ENCODE peak calls at places on chromosome 5, in eight cellular contexts. One of them, this sample, is unnamed.
A peak's percentile ranks its signal among the peaks of the same experiment; 100 is the strongest.

GRCh38 chr5:111454198-111454606 is 58.1 kb downstream of the STARD4 start:
- DNase-seq in naive B cell: no peak
- DNase-seq in stimulated activated CD8-positive, alpha-beta memory T cell treated with anti-CD3 and anti-CD28 coated beads, Interleukin-12 subunit alpha, Interleukin-12 subunit beta, amount 100 ng/mL, for 1 hour: no peak
- DNase-seq in endothelial cell: no peak
- DNase-seq in tibial artery: no peak
- DNase-seq in MCF 10A: no peak
- DNase-seq in neural progenitor cell: no peak
- DNase-seq in RCC 7860: no peak
- DNase-seq in this sample: no peak

GRCh38 chr5:27875148-27875547 is 836.8 kb upstream of the CDH9 start:
- DNase-seq in endothelial cell: no peak
- DNase-seq in RCC 7860: no peak
- DNase-seq in stimulated activated CD8-positive, alpha-beta memory T cell treated with anti-CD3 and anti-CD28 coated beads, Interleukin-12 subunit alpha, Interleukin-12 subunit beta, amount 100 ng/mL, for 1 hour: no peak
- DNase-seq in MCF 10A: no peak
- DNase-seq in tibial artery: no peak
- DNase-seq in naive B cell: no peak
- DNase-seq in neural progenitor cell: no peak
- DNase-seq in this sample: no peak

GRCh38 chr5:138867011-138867410 is 8.1 kb downstream of the LRRTM2 start:
- DNase-seq in endothelial cell: no peak
- DNase-seq in tibial artery: no peak
- DNase-seq in stimulated activated CD8-positive, alpha-beta memory T cell treated with anti-CD3 and anti-CD28 coated beads, Interleukin-12 subunit alpha, Interleukin-12 subunit beta, amount 100 ng/mL, for 1 hour: no peak
- DNase-seq in neural progenitor cell: no peak
- DNase-seq in naive B cell: no peak
- DNase-seq in MCF 10A: no peak
- DNase-seq in RCC 7860: no peak
- DNase-seq in this sample: no peak

GRCh38 chr5:31581498-31582099 is 49.5 kb downstream of the C5orf22 start:
- DNase-seq in tibial artery: no peak
- DNase-seq in MCF 10A: peak; percentile 59
- DNase-seq in neural progenitor cell: peak; percentile 52
- DNase-seq in RCC 7860: peak; percentile 57
- DNase-seq in naive B cell: peak; percentile 5
- DNase-seq in endothelial cell: no peak
- DNase-seq in stimulated activated CD8-positive, alpha-beta memory T cell treated with anti-CD3 and anti-CD28 coated beads, Interleukin-12 subunit alpha, Interleukin-12 subunit beta, amount 100 ng/mL, for 1 hour: no peak
- DNase-seq in this sample: no peak

GRCh38 chr5:89950234-89950633 is 459.3 kb downstream of the CETN3 start:
- DNase-seq in MCF 10A: no peak
- DNase-seq in stimulated activated CD8-positive, alpha-beta memory T cell treated with anti-CD3 and anti-CD28 coated beads, Interleukin-12 subunit alpha, Interleukin-12 subunit beta, amount 100 ng/mL, for 1 hour: no peak
- DNase-seq in naive B cell: no peak
- DNase-seq in tibial artery: no peak
- DNase-seq in neural progenitor cell: no peak
- DNase-seq in endothelial cell: no peak
- DNase-seq in RCC 7860: no peak
- DNase-seq in this sample: no peak

GRCh38 chr5:98468188-98468869 is 305.1 kb upstream of the RGMB start:
- DNase-seq in RCC 7860: peak; percentile 57
- DNase-seq in tibial artery: no peak
- DNase-seq in neural progenitor cell: no peak
- DNase-seq in endothelial cell: no peak
- DNase-seq in naive B cell: no peak
- DNase-seq in stimulated activated CD8-positive, alpha-beta memory T cell treated with anti-CD3 and anti-CD28 coated beads, Interleukin-12 subunit alpha, Interleukin-12 subunit beta, amount 100 ng/mL, for 1 hour: no peak
- DNase-seq in MCF 10A: peak; percentile 58
- DNase-seq in this sample: no peak

GRCh38 chr5:953535-954449 is 54.8 kb upstream of the NKD2 start:
- DNase-seq in tibial artery: peak; percentile 19
- DNase-seq in MCF 10A: no peak
- DNase-seq in naive B cell: no peak
- DNase-seq in stimulated activated CD8-positive, alpha-beta memory T cell treated with anti-CD3 and anti-CD28 coated beads, Interleukin-12 subunit alpha, Interleukin-12 subunit beta, amount 100 ng/mL, for 1 hour: no peak
- DNase-seq in RCC 7860: no peak
- DNase-seq in endothelial cell: no peak
- DNase-seq in neural progenitor cell: no peak
- DNase-seq in this sample: no peak

GRCh38 chr5:93574939-93575241 is 6.1 kb downstream of the NR2F1-AS1 start:
- DNase-seq in naive B cell: no peak
- DNase-seq in MCF 10A: no peak
- DNase-seq in endothelial cell: no peak
- DNase-seq in tibial artery: no peak
- DNase-seq in stimulated activated CD8-positive, alpha-beta memory T cell treated with anti-CD3 and anti-CD28 coated beads, Interleukin-12 subunit alpha, Interleukin-12 subunit beta, amount 100 ng/mL, for 1 hour: no peak
- DNase-seq in RCC 7860: no peak
- DNase-seq in neural progenitor cell: peak; percentile 39
- DNase-seq in this sample: no peak

GRCh38 chr5:125411163-125412050 is 665.0 kb upstream of the ZNF608 start:
- DNase-seq in RCC 7860: no peak
- DNase-seq in neural progenitor cell: peak; percentile 3
- DNase-seq in stimulated activated CD8-positive, alpha-beta memory T cell treated with anti-CD3 and anti-CD28 coated beads, Interleukin-12 subunit alpha, Interleukin-12 subunit beta, amount 100 ng/mL, for 1 hour: no peak
- DNase-seq in tibial artery: no peak
- DNase-seq in endothelial cell: no peak
- DNase-seq in MCF 10A: peak; percentile 87
- DNase-seq in naive B cell: no peak
- DNase-seq in this sample: peak; percentile 43

GRCh38 chr5:149108651-149109280 is 32.5 kb upstream of the ABLIM3 start:
- DNase-seq in MCF 10A: no peak
- DNase-seq in neural progenitor cell: no peak
- DNase-seq in stimulated activated CD8-positive, alpha-beta memory T cell treated with anti-CD3 and anti-CD28 coated beads, Interleukin-12 subunit alpha, Interleukin-12 subunit beta, amount 100 ng/mL, for 1 hour: no peak
- DNase-seq in naive B cell: no peak
- DNase-seq in RCC 7860: no peak
- DNase-seq in tibial artery: no peak
- DNase-seq in endothelial cell: no peak
- DNase-seq in this sample: no peak

GRCh38 chr5:56669534-56670483 is 145.5 kb upstream of the MAP3K1 start:
- DNase-seq in tibial artery: no peak
- DNase-seq in RCC 7860: no peak
- DNase-seq in naive B cell: peak; percentile 93
- DNase-seq in MCF 10A: peak; percentile 20
- DNase-seq in stimulated activated CD8-positive, alpha-beta memory T cell treated with anti-CD3 and anti-CD28 coated beads, Interleukin-12 subunit alpha, Interleukin-12 subunit beta, amount 100 ng/mL, for 1 hour: no peak
- DNase-seq in endothelial cell: no peak
- DNase-seq in neural progenitor cell: no peak
- DNase-seq in this sample: peak; percentile 77

GRCh38 chr5:72064801-72065570 is 42.3 kb upstream of the MAP1B start:
- DNase-seq in neural progenitor cell: peak; percentile 31
- DNase-seq in stimulated activated CD8-positive, alpha-beta memory T cell treated with anti-CD3 and anti-CD28 coated beads, Interleukin-12 subunit alpha, Interleukin-12 subunit beta, amount 100 ng/mL, for 1 hour: no peak
- DNase-seq in endothelial cell: no peak
- DNase-seq in naive B cell: no peak
- DNase-seq in RCC 7860: no peak
- DNase-seq in tibial artery: no peak
- DNase-seq in MCF 10A: no peak
- DNase-seq in this sample: no peak

GRCh38 chr5:133864711-133865110 is 103.7 kb downstream of the C5orf15 start:
- DNase-seq in stimulated activated CD8-positive, alpha-beta memory T cell treated with anti-CD3 and anti-CD28 coated beads, Interleukin-12 subunit alpha, Interleukin-12 subunit beta, amount 100 ng/mL, for 1 hour: no peak
- DNase-seq in neural progenitor cell: no peak
- DNase-seq in MCF 10A: no peak
- DNase-seq in endothelial cell: no peak
- DNase-seq in RCC 7860: no peak
- DNase-seq in naive B cell: no peak
- DNase-seq in tibial artery: no peak
- DNase-seq in this sample: no peak

GRCh38 chr5:134175874-134176522 is 752 bp downstream of the SKP1 start:
- DNase-seq in naive B cell: no peak
- DNase-seq in neural progenitor cell: no peak
- DNase-seq in stimulated activated CD8-positive, alpha-beta memory T cell treated with anti-CD3 and anti-CD28 coated beads, Interleukin-12 subunit alpha, Interleukin-12 subunit beta, amount 100 ng/mL, for 1 hour: peak; percentile 11
- DNase-seq in RCC 7860: no peak
- DNase-seq in endothelial cell: no peak
- DNase-seq in MCF 10A: peak; percentile 38
- DNase-seq in tibial artery: no peak
- DNase-seq in this sample: no peak

GRCh38 chr5:44665101-44665701 is 143.5 kb upstream of the MRPS30 start:
- DNase-seq in MCF 10A: peak; percentile 88
- DNase-seq in endothelial cell: no peak
- DNase-seq in stimulated activated CD8-positive, alpha-beta memory T cell treated with anti-CD3 and anti-CD28 coated beads, Interleukin-12 subunit alpha, Interleukin-12 subunit beta, amount 100 ng/mL, for 1 hour: no peak
- DNase-seq in naive B cell: no peak
- DNase-seq in neural progenitor cell: no peak
- DNase-seq in RCC 7860: no peak
- DNase-seq in tibial artery: peak; percentile 60
- DNase-seq in this sample: no peak

GRCh38 chr5:11044581-11044980 is 283.5 kb upstream of the DAP start:
- DNase-seq in tibial artery: no peak
- DNase-seq in naive B cell: no peak
- DNase-seq in MCF 10A: no peak
- DNase-seq in stimulated activated CD8-positive, alpha-beta memory T cell treated with anti-CD3 and anti-CD28 coated beads, Interleukin-12 subunit alpha, Interleukin-12 subunit beta, amount 100 ng/mL, for 1 hour: no peak
- DNase-seq in endothelial cell: no peak
- DNase-seq in RCC 7860: no peak
- DNase-seq in neural progenitor cell: no peak
- DNase-seq in this sample: no peak

GRCh38 chr5:79236970-79237734 is 1.2 kb downstream of the JMY start:
- DNase-seq in neural progenitor cell: peak; percentile 65
- DNase-seq in naive B cell: peak; percentile 28
- DNase-seq in RCC 7860: no peak
- DNase-seq in tibial artery: peak; percentile 70
- DNase-seq in stimulated activated CD8-positive, alpha-beta memory T cell treated with anti-CD3 and anti-CD28 coated beads, Interleukin-12 subunit alpha, Interleukin-12 subunit beta, amount 100 ng/mL, for 1 hour: no peak
- DNase-seq in endothelial cell: peak; percentile 45
- DNase-seq in MCF 10A: peak; percentile 67
- DNase-seq in this sample: peak; percentile 65

GRCh38 chr5:5492087-5492933 is 69.8 kb downstream of the ICE1 start:
- DNase-seq in MCF 10A: peak; percentile 69
- DNase-seq in naive B cell: peak; percentile 50
- DNase-seq in stimulated activated CD8-positive, alpha-beta memory T cell treated with anti-CD3 and anti-CD28 coated beads, Interleukin-12 subunit alpha, Interleukin-12 subunit beta, amount 100 ng/mL, for 1 hour: no peak
- DNase-seq in tibial artery: no peak
- DNase-seq in RCC 7860: peak; percentile 61
- DNase-seq in endothelial cell: peak; percentile 41
- DNase-seq in neural progenitor cell: peak; percentile 69
- DNase-seq in this sample: no peak

GRCh38 chr5:151825445-151825844 is 53.7 kb downstream of the G3BP1 start:
- DNase-seq in naive B cell: peak; percentile 14
- DNase-seq in MCF 10A: peak; percentile 81
- DNase-seq in tibial artery: no peak
- DNase-seq in RCC 7860: peak; percentile 49
- DNase-seq in stimulated activated CD8-positive, alpha-beta memory T cell treated with anti-CD3 and anti-CD28 coated beads, Interleukin-12 subunit alpha, Interleukin-12 subunit beta, amount 100 ng/mL, for 1 hour: peak; percentile 12
- DNase-seq in endothelial cell: peak; percentile 65
- DNase-seq in neural progenitor cell: peak; percentile 84
- DNase-seq in this sample: no peak

GRCh38 chr5:4208996-4209395 is 613.4 kb downstream of the IRX1 start:
- DNase-seq in tibial artery: no peak
- DNase-seq in naive B cell: no peak
- DNase-seq in neural progenitor cell: no peak
- DNase-seq in endothelial cell: no peak
- DNase-seq in stimulated activated CD8-positive, alpha-beta memory T cell treated with anti-CD3 and anti-CD28 coated beads, Interleukin-12 subunit alpha, Interleukin-12 subunit beta, amount 100 ng/mL, for 1 hour: no peak
- DNase-seq in RCC 7860: no peak
- DNase-seq in MCF 10A: no peak
- DNase-seq in this sample: no peak

GRCh38 chr5:37875051-37875787 is 35.4 kb upstream of the GDNF start:
- DNase-seq in tibial artery: no peak
- DNase-seq in naive B cell: no peak
- DNase-seq in neural progenitor cell: no peak
- DNase-seq in endothelial cell: no peak
- DNase-seq in MCF 10A: peak; percentile 73
- DNase-seq in RCC 7860: peak; percentile 44
- DNase-seq in stimulated activated CD8-positive, alpha-beta memory T cell treated with anti-CD3 and anti-CD28 coated beads, Interleukin-12 subunit alpha, Interleukin-12 subunit beta, amount 100 ng/mL, for 1 hour: no peak
- DNase-seq in this sample: peak; percentile 7

GRCh38 chr5:139676951-139677367 is 28.8 kb downstream of the CXXC5 start:
- DNase-seq in RCC 7860: no peak
- DNase-seq in MCF 10A: no peak
- DNase-seq in neural progenitor cell: peak; percentile 84
- DNase-seq in tibial artery: no peak
- DNase-seq in endothelial cell: no peak
- DNase-seq in stimulated activated CD8-positive, alpha-beta memory T cell treated with anti-CD3 and anti-CD28 coated beads, Interleukin-12 subunit alpha, Interleukin-12 subunit beta, amount 100 ng/mL, for 1 hour: no peak
- DNase-seq in naive B cell: no peak
- DNase-seq in this sample: no peak

GRCh38 chr5:496028-496427 is 28.2 kb downstream of the SLC9A3 start:
- DNase-seq in MCF 10A: no peak
- DNase-seq in RCC 7860: no peak
- DNase-seq in naive B cell: no peak
- DNase-seq in neural progenitor cell: peak; percentile 34
- DNase-seq in endothelial cell: no peak
- DNase-seq in stimulated activated CD8-positive, alpha-beta memory T cell treated with anti-CD3 and anti-CD28 coated beads, Interleukin-12 subunit alpha, Interleukin-12 subunit beta, amount 100 ng/mL, for 1 hour: no peak
- DNase-seq in tibial artery: no peak
- DNase-seq in this sample: no peak

GRCh38 chr5:141557681-141558136 is 61.1 kb downstream of the DIAPH1 start:
- DNase-seq in stimulated activated CD8-positive, alpha-beta memory T cell treated with anti-CD3 and anti-CD28 coated beads, Interleukin-12 subunit alpha, Interleukin-12 subunit beta, amount 100 ng/mL, for 1 hour: peak; percentile 59
- DNase-seq in naive B cell: peak; percentile 47
- DNase-seq in RCC 7860: peak; percentile 92
- DNase-seq in tibial artery: peak; percentile 92
- DNase-seq in MCF 10A: peak; percentile 99
- DNase-seq in neural progenitor cell: peak; percentile 91
- DNase-seq in endothelial cell: peak; percentile 88
- DNase-seq in this sample: peak; percentile 54

GRCh38 chr5:137374110-137374853 is 124.8 kb downstream of the SPOCK1 start:
- DNase-seq in naive B cell: no peak
- DNase-seq in MCF 10A: no peak
- DNase-seq in tibial artery: no peak
- DNase-seq in stimulated activated CD8-positive, alpha-beta memory T cell treated with anti-CD3 and anti-CD28 coated beads, Interleukin-12 subunit alpha, Interleukin-12 subunit beta, amount 100 ng/mL, for 1 hour: no peak
- DNase-seq in endothelial cell: no peak
- DNase-seq in neural progenitor cell: no peak
- DNase-seq in RCC 7860: no peak
- DNase-seq in this sample: no peak

GRCh38 chr5:139212484-139212883 is 14.3 kb upstream of the SIL1 start:
- DNase-seq in endothelial cell: no peak
- DNase-seq in naive B cell: no peak
- DNase-seq in neural progenitor cell: no peak
- DNase-seq in tibial artery: no peak
- DNase-seq in RCC 7860: no peak
- DNase-seq in MCF 10A: no peak
- DNase-seq in stimulated activated CD8-positive, alpha-beta memory T cell treated with anti-CD3 and anti-CD28 coated beads, Interleukin-12 subunit alpha, Interleukin-12 subunit beta, amount 100 ng/mL, for 1 hour: no peak
- DNase-seq in this sample: no peak

GRCh38 chr5:96257904-96258303 is 175.1 kb downstream of the PCSK1 start:
- DNase-seq in naive B cell: no peak
- DNase-seq in neural progenitor cell: no peak
- DNase-seq in stimulated activated CD8-positive, alpha-beta memory T cell treated with anti-CD3 and anti-CD28 coated beads, Interleukin-12 subunit alpha, Interleukin-12 subunit beta, amount 100 ng/mL, for 1 hour: no peak
- DNase-seq in RCC 7860: peak; percentile 42
- DNase-seq in tibial artery: no peak
- DNase-seq in endothelial cell: no peak
- DNase-seq in MCF 10A: no peak
- DNase-seq in this sample: no peak

GRCh38 chr5:53997736-53998627 is 312.4 kb downstream of the ARL15 start:
- DNase-seq in endothelial cell: no peak
- DNase-seq in tibial artery: no peak
- DNase-seq in MCF 10A: no peak
- DNase-seq in naive B cell: no peak
- DNase-seq in stimulated activated CD8-positive, alpha-beta memory T cell treated with anti-CD3 and anti-CD28 coated beads, Interleukin-12 subunit alpha, Interleukin-12 subunit beta, amount 100 ng/mL, for 1 hour: no peak
- DNase-seq in RCC 7860: no peak
- DNase-seq in neural progenitor cell: peak; percentile 78
- DNase-seq in this sample: no peak

GRCh38 chr5:177094224-177095087 is 7.7 kb downstream of the FGFR4 start:
- DNase-seq in stimulated activated CD8-positive, alpha-beta memory T cell treated with anti-CD3 and anti-CD28 coated beads, Interleukin-12 subunit alpha, Interleukin-12 subunit beta, amount 100 ng/mL, for 1 hour: no peak
- DNase-seq in RCC 7860: no peak
- DNase-seq in naive B cell: no peak
- DNase-seq in neural progenitor cell: peak; percentile 49
- DNase-seq in endothelial cell: no peak
- DNase-seq in MCF 10A: peak; percentile 85
- DNase-seq in tibial artery: no peak
- DNase-seq in this sample: no peak

GRCh38 chr5:68215888-68216736 is 556 bp downstream of the PIK3R1 start:
- DNase-seq in endothelial cell: no peak
- DNase-seq in MCF 10A: no peak
- DNase-seq in RCC 7860: peak; percentile 44
- DNase-seq in naive B cell: peak; percentile 68
- DNase-seq in neural progenitor cell: peak; percentile 70
- DNase-seq in stimulated activated CD8-positive, alpha-beta memory T cell treated with anti-CD3 and anti-CD28 coated beads, Interleukin-12 subunit alpha, Interleukin-12 subunit beta, amount 100 ng/mL, for 1 hour: peak; percentile 60
- DNase-seq in tibial artery: peak; percentile 80
- DNase-seq in this sample: peak; percentile 79

GRCh38 chr5:138981131-138981530 is 106.0 kb upstream of the LRRTM2 start:
- DNase-seq in endothelial cell: no peak
- DNase-seq in neural progenitor cell: no peak
- DNase-seq in tibial artery: no peak
- DNase-seq in stimulated activated CD8-positive, alpha-beta memory T cell treated with anti-CD3 and anti-CD28 coated beads, Interleukin-12 subunit alpha, Interleukin-12 subunit beta, amount 100 ng/mL, for 1 hour: no peak
- DNase-seq in naive B cell: no peak
- DNase-seq in RCC 7860: peak; percentile 80
- DNase-seq in MCF 10A: no peak
- DNase-seq in this sample: no peak

GRCh38 chr5:69528015-69528414 is 32.0 kb upstream of the GTF2H2C start:
- DNase-seq in stimulated activated CD8-positive, alpha-beta memory T cell treated with anti-CD3 and anti-CD28 coated beads, Interleukin-12 subunit alpha, Interleukin-12 subunit beta, amount 100 ng/mL, for 1 hour: no peak
- DNase-seq in neural progenitor cell: no peak
- DNase-seq in naive B cell: no peak
- DNase-seq in tibial artery: no peak
- DNase-seq in MCF 10A: no peak
- DNase-seq in endothelial cell: no peak
- DNase-seq in RCC 7860: no peak
- DNase-seq in this sample: no peak

GRCh38 chr5:33118761-33119415 is 321.9 kb upstream of the TARS1 start:
- DNase-seq in tibial artery: no peak
- DNase-seq in stimulated activated CD8-positive, alpha-beta memory T cell treated with anti-CD3 and anti-CD28 coated beads, Interleukin-12 subunit alpha, Interleukin-12 subunit beta, amount 100 ng/mL, for 1 hour: no peak
- DNase-seq in MCF 10A: no peak
- DNase-seq in naive B cell: no peak
- DNase-seq in neural progenitor cell: no peak
- DNase-seq in endothelial cell: no peak
- DNase-seq in RCC 7860: no peak
- DNase-seq in this sample: no peak

GRCh38 chr5:94908889-94909480 is 290.5 kb downstream of the SLF1 start:
- DNase-seq in tibial artery: no peak
- DNase-seq in MCF 10A: peak; percentile 59
- DNase-seq in RCC 7860: peak; percentile 5
- DNase-seq in stimulated activated CD8-positive, alpha-beta memory T cell treated with anti-CD3 and anti-CD28 coated beads, Interleukin-12 subunit alpha, Interleukin-12 subunit beta, amount 100 ng/mL, for 1 hour: no peak
- DNase-seq in naive B cell: no peak
- DNase-seq in endothelial cell: peak; percentile 26
- DNase-seq in neural progenitor cell: peak; percentile 50
- DNase-seq in this sample: no peak

This sample was measured in GM06990.